ENCODE peak calls at places on chromosomes 1 and 21, in eight cellular contexts. One of them, this sample, is unnamed.

GRCh38 chr1:200681231-200681630 is 11.5 kb upstream of the DDX59 start:
- DNase-seq in ureter: no peak
- DNase-seq in endothelial cell of umbilical vein: no peak
- DNase-seq in nephron progenitor cell: no peak
- DNase-seq in NCI-H2081: no peak
- DNase-seq in CD8-positive, alpha-beta T cell: no peak
- DNase-seq in Right ventricle myocardium superior: no peak
- DNase-seq in NCI-H446: no peak
- DNase-seq in this sample: no peak

GRCh38 chr1:163999131-163999530 is 559.9 kb upstream of the PBX1 start:
- DNase-seq in CD8-positive, alpha-beta T cell: no peak
- DNase-seq in NCI-H2081: no peak
- DNase-seq in endothelial cell of umbilical vein: no peak
- DNase-seq in nephron progenitor cell: no peak
- DNase-seq in ureter: no peak
- DNase-seq in NCI-H446: no peak
- DNase-seq in Right ventricle myocardium superior: no peak
- DNase-seq in this sample: no peak

GRCh38 chr1:54857741-54858665 is 29.0 kb downstream of the DHCR24 start:
- DNase-seq in NCI-H446: no peak
- DNase-seq in Right ventricle myocardium superior: no peak
- DNase-seq in CD8-positive, alpha-beta T cell: no peak
- DNase-seq in ureter: peak
- DNase-seq in endothelial cell of umbilical vein: no peak
- DNase-seq in NCI-H2081: no peak
- DNase-seq in nephron progenitor cell: no peak
- DNase-seq in this sample: peak

GRCh38 chr21:28636988-28637691 is 355.5 kb downstream of the LTN1 start:
- DNase-seq in NCI-H446: no peak
- DNase-seq in NCI-H2081: no peak
- DNase-seq in ureter: no peak
- DNase-seq in endothelial cell of umbilical vein: peak
- DNase-seq in CD8-positive, alpha-beta T cell: no peak
- DNase-seq in Right ventricle myocardium superior: no peak
- DNase-seq in nephron progenitor cell: no peak
- DNase-seq in this sample: no peak

GRCh38 chr1:229844675-229845074 is 218.6 kb downstream of the URB2 start:
- DNase-seq in nephron progenitor cell: no peak
- DNase-seq in NCI-H2081: peak
- DNase-seq in NCI-H446: no peak
- DNase-seq in ureter: no peak
- DNase-seq in CD8-positive, alpha-beta T cell: no peak
- DNase-seq in Right ventricle myocardium superior: no peak
- DNase-seq in endothelial cell of umbilical vein: no peak
- DNase-seq in this sample: no peak

GRCh38 chr1:209202826-209203439 is 380.6 kb upstream of the CAMK1G start:
- DNase-seq in CD8-positive, alpha-beta T cell: no peak
- DNase-seq in Right ventricle myocardium superior: no peak
- DNase-seq in nephron progenitor cell: peak
- DNase-seq in NCI-H2081: peak
- DNase-seq in endothelial cell of umbilical vein: peak
- DNase-seq in NCI-H446: peak
- DNase-seq in ureter: no peak
- DNase-seq in this sample: peak

GRCh38 chr1:151199860-151200581 is 1.7 kb downstream of the PIP5K1A start:
- DNase-seq in Right ventricle myocardium superior: no peak
- DNase-seq in NCI-H2081: no peak
- DNase-seq in ureter: no peak
- DNase-seq in nephron progenitor cell: no peak
- DNase-seq in CD8-positive, alpha-beta T cell: peak
- DNase-seq in NCI-H446: no peak
- DNase-seq in endothelial cell of umbilical vein: peak
- DNase-seq in this sample: peak

GRCh38 chr1:212930986-212931678 is 19.2 kb upstream of the VASH2 start:
- DNase-seq in NCI-H2081: no peak
- DNase-seq in nephron progenitor cell: no peak
- DNase-seq in Right ventricle myocardium superior: no peak
- DNase-seq in endothelial cell of umbilical vein: no peak
- DNase-seq in CD8-positive, alpha-beta T cell: no peak
- DNase-seq in ureter: no peak
- DNase-seq in NCI-H446: no peak
- DNase-seq in this sample: no peak

GRCh38 chr1:229048896-229049295 is 222.0 kb upstream of the RAB4A start:
- DNase-seq in nephron progenitor cell: no peak
- DNase-seq in NCI-H2081: no peak
- DNase-seq in ureter: no peak
- DNase-seq in Right ventricle myocardium superior: no peak
- DNase-seq in CD8-positive, alpha-beta T cell: no peak
- DNase-seq in endothelial cell of umbilical vein: no peak
- DNase-seq in NCI-H446: no peak
- DNase-seq in this sample: no peak

GRCh38 chr1:235910357-235911299 is 43.9 kb upstream of the LYST start:
- DNase-seq in CD8-positive, alpha-beta T cell: no peak
- DNase-seq in ureter: no peak
- DNase-seq in NCI-H2081: peak
- DNase-seq in NCI-H446: peak
- DNase-seq in Right ventricle myocardium superior: no peak
- DNase-seq in nephron progenitor cell: peak
- DNase-seq in endothelial cell of umbilical vein: peak
- DNase-seq in this sample: peak

GRCh38 chr1:54597455-54598030 is 25.8 kb downstream of the FAM151A start:
- DNase-seq in NCI-H2081: no peak
- DNase-seq in Right ventricle myocardium superior: no peak
- DNase-seq in endothelial cell of umbilical vein: no peak
- DNase-seq in nephron progenitor cell: no peak
- DNase-seq in CD8-positive, alpha-beta T cell: no peak
- DNase-seq in NCI-H446: no peak
- DNase-seq in ureter: no peak
- DNase-seq in this sample: no peak

GRCh38 chr1:47478090-47478489 is 40.2 kb downstream of the FOXD2 start:
- DNase-seq in Right ventricle myocardium superior: no peak
- DNase-seq in endothelial cell of umbilical vein: no peak
- DNase-seq in ureter: peak
- DNase-seq in NCI-H446: no peak
- DNase-seq in NCI-H2081: no peak
- DNase-seq in nephron progenitor cell: peak
- DNase-seq in CD8-positive, alpha-beta T cell: no peak
- DNase-seq in this sample: no peak

GRCh38 chr1:244054924-244055263 is 3.8 kb downstream of the ZBTB18 start:
- DNase-seq in CD8-positive, alpha-beta T cell: peak
- DNase-seq in nephron progenitor cell: no peak
- DNase-seq in NCI-H2081: no peak
- DNase-seq in Right ventricle myocardium superior: no peak
- DNase-seq in NCI-H446: peak
- DNase-seq in endothelial cell of umbilical vein: no peak
- DNase-seq in ureter: peak
- DNase-seq in this sample: peak

GRCh38 chr1:158028956-158029355 is 35.5 kb downstream of the KIRREL1 start:
- DNase-seq in NCI-H2081: no peak
- DNase-seq in ureter: no peak
- DNase-seq in Right ventricle myocardium superior: no peak
- DNase-seq in CD8-positive, alpha-beta T cell: no peak
- DNase-seq in nephron progenitor cell: no peak
- DNase-seq in NCI-H446: no peak
- DNase-seq in endothelial cell of umbilical vein: no peak
- DNase-seq in this sample: peak

GRCh38 chr1:4059270-4059669 is 159.2 kb upstream of the C1orf174 start:
- DNase-seq in NCI-H446: no peak
- DNase-seq in endothelial cell of umbilical vein: no peak
- DNase-seq in NCI-H2081: no peak
- DNase-seq in nephron progenitor cell: no peak
- DNase-seq in Right ventricle myocardium superior: no peak
- DNase-seq in CD8-positive, alpha-beta T cell: no peak
- DNase-seq in ureter: no peak
- DNase-seq in this sample: no peak

GRCh38 chr1:53398585-53399365 is 60.4 kb upstream of the DMRTB1 start:
- DNase-seq in NCI-H446: no peak
- DNase-seq in ureter: no peak
- DNase-seq in nephron progenitor cell: no peak
- DNase-seq in CD8-positive, alpha-beta T cell: no peak
- DNase-seq in endothelial cell of umbilical vein: no peak
- DNase-seq in Right ventricle myocardium superior: no peak
- DNase-seq in NCI-H2081: no peak
- DNase-seq in this sample: no peak

GRCh38 chr1:183272390-183272801 is 86.3 kb downstream of the LAMC2 start:
- DNase-seq in endothelial cell of umbilical vein: peak
- DNase-seq in nephron progenitor cell: no peak
- DNase-seq in ureter: no peak
- DNase-seq in NCI-H446: no peak
- DNase-seq in NCI-H2081: no peak
- DNase-seq in Right ventricle myocardium superior: no peak
- DNase-seq in CD8-positive, alpha-beta T cell: no peak
- DNase-seq in this sample: peak

GRCh38 chr1:3858231-3858981 is 1.1 kb downstream of the DFFB start:
- DNase-seq in NCI-H446: peak
- DNase-seq in CD8-positive, alpha-beta T cell: no peak
- DNase-seq in NCI-H2081: peak
- DNase-seq in nephron progenitor cell: peak
- DNase-seq in Right ventricle myocardium superior: no peak
- DNase-seq in ureter: no peak
- DNase-seq in endothelial cell of umbilical vein: peak
- DNase-seq in this sample: peak

GRCh38 chr1:32247983-32248889 is 1.2 kb downstream of the FAM167B start:
- DNase-seq in ureter: peak
- DNase-seq in NCI-H2081: peak
- DNase-seq in nephron progenitor cell: peak
- DNase-seq in CD8-positive, alpha-beta T cell: peak
- DNase-seq in NCI-H446: no peak
- DNase-seq in endothelial cell of umbilical vein: peak
- DNase-seq in Right ventricle myocardium superior: peak
- DNase-seq in this sample: peak